ENCODE peak calls at places on chromosomes 1 and 21, in nine cellular contexts. One of them, this sample, is unnamed.

GRCh38 chr1:52503706-52504105 is 49.2 kb downstream of the TUT4 start:
- DNase-seq in effector CD4-positive, alpha-beta T cell: no peak
- DNase-seq in dorsolateral prefrontal cortex: no peak
- DNase-seq in cardiac muscle cell: no peak
- DNase-seq in GM04504: no peak
- DNase-seq in skeletal muscle cell: no peak
- DNase-seq in NCI-H345: no peak
- DNase-seq in fibroblast of the aortic adventitia: no peak
- DNase-seq in CMK: no peak
- DNase-seq in this sample: no peak

GRCh38 chr1:15584489-15585363 is at the start of gene AGMAT:
- DNase-seq in cardiac muscle cell: peak; percentile 41
- DNase-seq in CMK: peak; percentile 49
- DNase-seq in fibroblast of the aortic adventitia: no peak
- DNase-seq in skeletal muscle cell: no peak
- DNase-seq in NCI-H345: peak; percentile 13
- DNase-seq in effector CD4-positive, alpha-beta T cell: peak; percentile 19
- DNase-seq in dorsolateral prefrontal cortex: no peak
- DNase-seq in GM04504: no peak
- DNase-seq in this sample: no peak

GRCh38 chr21:34054259-34054658 is 19.1 kb upstream of the MRPS6 start:
- DNase-seq in NCI-H345: peak; percentile 67
- DNase-seq in cardiac muscle cell: no peak
- DNase-seq in dorsolateral prefrontal cortex: no peak
- DNase-seq in fibroblast of the aortic adventitia: no peak
- DNase-seq in effector CD4-positive, alpha-beta T cell: no peak
- DNase-seq in GM04504: no peak
- DNase-seq in skeletal muscle cell: no peak
- DNase-seq in CMK: no peak
- DNase-seq in this sample: no peak

GRCh38 chr1:13751985-13752384 is 52.0 kb downstream of the PRDM2 start:
- DNase-seq in dorsolateral prefrontal cortex: no peak
- DNase-seq in CMK: no peak
- DNase-seq in GM04504: no peak
- DNase-seq in fibroblast of the aortic adventitia: no peak
- DNase-seq in effector CD4-positive, alpha-beta T cell: no peak
- DNase-seq in NCI-H345: no peak
- DNase-seq in cardiac muscle cell: no peak
- DNase-seq in skeletal muscle cell: no peak
- DNase-seq in this sample: no peak

GRCh38 chr1:208496467-208497371 is 252.5 kb upstream of the PLXNA2 start:
- DNase-seq in fibroblast of the aortic adventitia: no peak
- DNase-seq in effector CD4-positive, alpha-beta T cell: no peak
- DNase-seq in dorsolateral prefrontal cortex: no peak
- DNase-seq in cardiac muscle cell: no peak
- DNase-seq in GM04504: no peak
- DNase-seq in NCI-H345: no peak
- DNase-seq in skeletal muscle cell: no peak
- DNase-seq in CMK: no peak
- DNase-seq in this sample: no peak

GRCh38 chr1:170194451-170194850 is 48.7 kb downstream of the NTMT2 start:
- DNase-seq in NCI-H345: no peak
- DNase-seq in skeletal muscle cell: no peak
- DNase-seq in GM04504: no peak
- DNase-seq in effector CD4-positive, alpha-beta T cell: no peak
- DNase-seq in dorsolateral prefrontal cortex: no peak
- DNase-seq in fibroblast of the aortic adventitia: peak; percentile 72
- DNase-seq in cardiac muscle cell: no peak
- DNase-seq in CMK: no peak
- DNase-seq in this sample: no peak

GRCh38 chr1:52927219-52928082 is at the start of gene SCP2:
- DNase-seq in GM04504: peak; percentile 38
- DNase-seq in NCI-H345: peak; percentile 68
- DNase-seq in skeletal muscle cell: peak; percentile 18
- DNase-seq in effector CD4-positive, alpha-beta T cell: peak; percentile 66
- DNase-seq in cardiac muscle cell: peak; percentile 77
- DNase-seq in CMK: peak; percentile 27
- DNase-seq in fibroblast of the aortic adventitia: peak; percentile 70
- DNase-seq in dorsolateral prefrontal cortex: peak; percentile 64
- DNase-seq in this sample: peak; percentile 73

GRCh38 chr1:186082235-186082937 is 292.7 kb downstream of the TPR start:
- DNase-seq in CMK: peak; percentile 100
- DNase-seq in GM04504: peak; percentile 77
- DNase-seq in dorsolateral prefrontal cortex: no peak
- DNase-seq in fibroblast of the aortic adventitia: no peak
- DNase-seq in effector CD4-positive, alpha-beta T cell: no peak
- DNase-seq in skeletal muscle cell: peak; percentile 67
- DNase-seq in cardiac muscle cell: peak; percentile 85
- DNase-seq in NCI-H345: peak; percentile 99
- DNase-seq in this sample: peak; percentile 34

GRCh38 chr1:201888282-201889033 is at the start of gene SHISA4:
- DNase-seq in skeletal muscle cell: no peak
- DNase-seq in dorsolateral prefrontal cortex: peak; percentile 96
- DNase-seq in fibroblast of the aortic adventitia: no peak
- DNase-seq in cardiac muscle cell: peak; percentile 54
- DNase-seq in GM04504: no peak
- DNase-seq in effector CD4-positive, alpha-beta T cell: no peak
- DNase-seq in NCI-H345: peak; percentile 62
- DNase-seq in CMK: no peak
- DNase-seq in this sample: no peak

GRCh38 chr1:29555043-29555620 is 318.8 kb downstream of the PTPRU start:
- DNase-seq in skeletal muscle cell: no peak
- DNase-seq in NCI-H345: no peak
- DNase-seq in CMK: no peak
- DNase-seq in cardiac muscle cell: no peak
- DNase-seq in effector CD4-positive, alpha-beta T cell: no peak
- DNase-seq in fibroblast of the aortic adventitia: no peak
- DNase-seq in dorsolateral prefrontal cortex: no peak
- DNase-seq in GM04504: no peak
- DNase-seq in this sample: no peak